ENCODE peak calls at places on chromosomes 4 and X, in six cellular contexts. D is activated CD4-positive, alpha-beta T cell treated with anti-CD3 and anti-CD28 coated beads, Interleukin-2, amount 10 ng/mL, durations not matched to agents 24 days and 14 days; G is RCC 7860; R is GM04504; V is activated naive CD4-positive, alpha-beta T cell; L is nephron progenitor cell. U is an unnamed sample.

GRCh38 chrX:11648705-11649519 is 16.8 kb downstream of the ARHGAP6 start:
- DNase-seq in D (no peak), G (peak), R (no peak), V (no peak), L (no peak), U (no peak)

GRCh38 chr4:8642651-8643321 is 50.2 kb downstream of the CPZ start:
- DNase-seq in D (no peak), G (no peak), R (no peak), V (no peak), L (no peak), U (no peak)

GRCh38 chr4:86934147-86934771 is 552 bp upstream of the AFF1 start:
- DNase-seq in D (peak), G (no peak), R (no peak), V (no peak), L (peak), U (no peak)

GRCh38 chrX:22192419-22193086 is 80.2 kb upstream of the CBLL2 start:
- DNase-seq in D (peak), G (peak), R (peak), V (peak), L (peak), U (peak)

GRCh38 chr4:6199344-6199921 is 916 bp downstream of the JAKMIP1 start:
- DNase-seq in D (peak), G (no peak), R (no peak), V (no peak), L (no peak), U (peak)

GRCh38 chrX:136497556-136498048 is at the start of gene HTATSF1:
- DNase-seq in D (no peak), G (no peak), R (no peak), V (no peak), L (no peak), U (no peak)

GRCh38 chr4:161647757-161648156 is 516.0 kb downstream of the FSTL5 start:
- DNase-seq in D (no peak), G (no peak), R (no peak), V (no peak), L (no peak), U (no peak)

GRCh38 chrX:101659601-101660063 is at the start of gene ARMCX2:
- DNase-seq in D (no peak), G (no peak), R (peak), V (no peak), L (peak), U (no peak)

GRCh38 chrX:65241059-65241721 is 264.9 kb upstream of the ZC4H2 start:
- DNase-seq in D (no peak), G (no peak), R (no peak), V (no peak), L (no peak), U (no peak)

GRCh38 chrX:64976673-64977040 is 407 bp upstream of the ZC4H2 start:
- DNase-seq in D (no peak), G (no peak), R (no peak), V (no peak), L (no peak), U (no peak)

GRCh38 chr4:41857225-41857624 is 78.0 kb upstream of the TMEM33 start:
- DNase-seq in D (no peak), G (no peak), R (no peak), V (no peak), L (no peak), U (no peak)

GRCh38 chr4:7006411-7006810 is 36.8 kb upstream of the TADA2B start:
- DNase-seq in D (no peak), G (no peak), R (peak), V (no peak), L (no peak), U (no peak)

GRCh38 chrX:1545776-1546408 is 8.9 kb upstream of the P2RY8 start:
- DNase-seq in D (peak), G (no peak), R (no peak), V (no peak), L (no peak), U (peak)

GRCh38 chr4:26088433-26088928 is 174.5 kb downstream of the SMIM20 start:
- DNase-seq in D (peak), G (peak), R (no peak), V (no peak), L (no peak), U (no peak)

GRCh38 chr4:148445903-148446261 is 3.7 kb upstream of the NR3C2 start:
- DNase-seq in D (no peak), G (no peak), R (no peak), V (no peak), L (no peak), U (no peak)

GRCh38 chrX:151703487-151703886 is 8.2 kb downstream of the PRRG3 start:
- DNase-seq in D (no peak), G (no peak), R (no peak), V (no peak), L (no peak), U (no peak)

GRCh38 chr4:142129473-142129872 is 493.1 kb downstream of the IL15 start:
- DNase-seq in D (no peak), G (no peak), R (no peak), V (no peak), L (no peak), U (no peak)

GRCh38 chr4:31193516-31193915 is 473.3 kb downstream of the PCDH7 start:
- DNase-seq in D (no peak), G (no peak), R (no peak), V (no peak), L (no peak), U (no peak)

GRCh38 chr4:181685911-181686310 is 557.3 kb upstream of the TENM3 start:
- DNase-seq in D (no peak), G (peak), R (peak), V (no peak), L (no peak), U (no peak)

GRCh38 chrX:152658302-152658701 is 20.6 kb downstream of the GABRQ start:
- DNase-seq in D (no peak), G (no peak), R (no peak), V (no peak), L (peak), U (no peak)

GRCh38 chr4:56892686-56893085 is 15.0 kb upstream of the REST start:
- DNase-seq in D (no peak), G (no peak), R (no peak), V (no peak), L (no peak), U (no peak)

GRCh38 chrX:19005909-19006308 is 22.0 kb upstream of the PHKA2 start:
- DNase-seq in D (no peak), G (no peak), R (no peak), V (no peak), L (no peak), U (no peak)

GRCh38 chrX:71128915-71129765 is 10.7 kb downstream of the MED12 start:
- DNase-seq in D (peak), G (peak), R (peak), V (peak), L (peak), U (peak)

GRCh38 chr4:114383055-114383454 is 215.6 kb upstream of the UGT8 start:
- DNase-seq in D (no peak), G (no peak), R (no peak), V (no peak), L (no peak), U (no peak)

GRCh38 chrX:19017271-19017670 is 33.4 kb upstream of the PHKA2 start:
- DNase-seq in D (no peak), G (peak), R (no peak), V (no peak), L (peak), U (no peak)